ENCODE peak calls at places on chromosomes 2 and 18, in nine cellular contexts. F, J, P, H, M, Z, S, L and U are unnamed samples.
A peak's percentile ranks its signal among the peaks of the same experiment; 100 is the strongest.

GRCh38 chr2:40758778-40759177 is 306.9 kb upstream of the SLC8A1 start:
- DNase-seq in M (peak; percentile 12), Z (no peak), S (no peak), L (no peak), F (no peak), P (no peak), J (no peak), H (no peak), U (no peak)

GRCh38 chr18:58394046-58394445 is 234.8 kb downstream of the ALPK2 start:
- DNase-seq in F (no peak), Z (no peak), M (peak; percentile 80), P (no peak), J (no peak), H (no peak), S (no peak), L (no peak), U (no peak)

GRCh38 chr2:42442774-42443173 is 51.0 kb downstream of the KCNG3 start:
- DNase-seq in P (no peak), S (no peak), H (no peak), Z (no peak), M (no peak), J (no peak), F (no peak), L (no peak), U (no peak)

GRCh38 chr18:60686142-60686541 is 313.6 kb upstream of the MC4R start:
- DNase-seq in M (no peak), H (no peak), L (no peak), F (no peak), S (no peak), J (no peak), Z (no peak), P (no peak), U (no peak)

GRCh38 chr18:71036783-71037182 is 747.9 kb downstream of the SOCS6 start:
- DNase-seq in L (no peak), S (no peak), H (peak; percentile 16), P (no peak), J (peak; percentile 68), F (no peak), M (peak; percentile 86), Z (no peak), U (no peak)

GRCh38 chr2:56871641-56872040 is 687.9 kb downstream of the CCDC85A start:
- DNase-seq in P (no peak), F (no peak), L (no peak), Z (no peak), S (no peak), M (no peak), H (no peak), J (no peak), U (no peak)

GRCh38 chr2:46299365-46300263 is 2.4 kb downstream of the EPAS1 start:
- DNase-seq in S (peak; percentile 77), P (peak; percentile 32), H (peak; percentile 58), J (peak; percentile 72), M (peak; percentile 68), Z (peak; percentile 80), F (peak; percentile 89), L (no peak), U (peak; percentile 72)

GRCh38 chr18:74544898-74545297 is 10.6 kb downstream of the CNDP1 start:
- DNase-seq in F (no peak), P (no peak), Z (no peak), J (no peak), L (no peak), S (no peak), H (no peak), M (no peak), U (peak; percentile 60)

GRCh38 chr18:67517224-67517765 is 775 bp upstream of the DSEL start:
- DNase-seq in S (peak; percentile 10), Z (peak; percentile 35), L (peak; percentile 14), J (no peak), H (no peak), P (peak; percentile 20), M (no peak), F (peak; percentile 65), U (peak; percentile 27)

GRCh38 chr2:215904101-215904500 is 109.2 kb downstream of the MREG start:
- DNase-seq in M (peak; percentile 88), J (peak; percentile 65), H (no peak), L (no peak), P (no peak), F (no peak), S (no peak), Z (no peak), U (no peak)

GRCh38 chr2:210955591-210955990 is 399.2 kb downstream of the CPS1 start:
- DNase-seq in M (peak; percentile 90), J (peak; percentile 34), F (no peak), Z (no peak), H (peak; percentile 63), L (no peak), P (no peak), S (no peak), U (no peak)

GRCh38 chr18:57087985-57088384 is 58.9 kb upstream of the BOD1L2 start:
- DNase-seq in M (peak; percentile 6), Z (no peak), J (peak; percentile 29), L (no peak), F (no peak), H (no peak), S (peak; percentile 14), P (peak; percentile 9), U (no peak)

GRCh38 chr2:8495189-8495855 is 186.5 kb upstream of the ID2 start:
- DNase-seq in P (no peak), S (no peak), J (no peak), H (no peak), L (no peak), Z (no peak), M (no peak), F (peak; percentile 26), U (no peak)

GRCh38 chr2:167616997-167617396 is 630.4 kb downstream of the STK39 start:
- DNase-seq in M (no peak), J (no peak), H (no peak), Z (no peak), S (no peak), F (no peak), L (no peak), P (no peak), U (no peak)

GRCh38 chr2:208025037-208025813 is at the start of gene PLEKHM3:
- DNase-seq in S (peak; percentile 90), P (peak; percentile 83), H (peak; percentile 75), L (peak; percentile 75), M (peak; percentile 88), J (peak; percentile 94), F (peak; percentile 95), Z (peak; percentile 83), U (peak; percentile 94)

GRCh38 chr2:232369126-232369955 is 9.2 kb upstream of the ALPP start:
- DNase-seq in H (no peak), P (no peak), S (no peak), Z (no peak), M (no peak), F (peak; percentile 60), J (no peak), L (no peak), U (peak; percentile 40)

GRCh38 chr2:200913654-200914053 is 24.5 kb downstream of the NIF3L1 start:
- DNase-seq in P (no peak), M (peak; percentile 75), J (peak; percentile 45), S (no peak), Z (no peak), H (no peak), L (no peak), F (no peak), U (no peak)

GRCh38 chr2:183964565-183964964 is 633.8 kb upstream of the ZNF804A start:
- DNase-seq in F (no peak), P (no peak), L (no peak), M (no peak), S (peak; percentile 13), Z (no peak), H (no peak), J (no peak), U (no peak)

GRCh38 chr2:109129356-109129920 is 433 bp downstream of the SH3RF3 start:
- DNase-seq in J (peak; percentile 48), Z (no peak), L (no peak), F (peak; percentile 81), M (peak; percentile 52), P (no peak), H (no peak), S (no peak), U (peak; percentile 74)

GRCh38 chr2:196125596-196125995 is 45.8 kb downstream of the STK17B start:
- DNase-seq in M (peak; percentile 25), Z (no peak), S (no peak), L (no peak), F (no peak), P (no peak), H (no peak), J (no peak), U (no peak)

GRCh38 chr18:47990981-47991380 is 60.5 kb upstream of the SMAD2 start:
- DNase-seq in Z (no peak), S (no peak), M (no peak), F (no peak), H (no peak), L (no peak), J (no peak), P (peak; percentile 18), U (no peak)

GRCh38 chr2:101105654-101106053 is 45.5 kb downstream of the TBC1D8 start:
- DNase-seq in Z (no peak), L (no peak), H (no peak), S (no peak), P (no peak), J (no peak), F (no peak), M (no peak), U (no peak)

DNA sequence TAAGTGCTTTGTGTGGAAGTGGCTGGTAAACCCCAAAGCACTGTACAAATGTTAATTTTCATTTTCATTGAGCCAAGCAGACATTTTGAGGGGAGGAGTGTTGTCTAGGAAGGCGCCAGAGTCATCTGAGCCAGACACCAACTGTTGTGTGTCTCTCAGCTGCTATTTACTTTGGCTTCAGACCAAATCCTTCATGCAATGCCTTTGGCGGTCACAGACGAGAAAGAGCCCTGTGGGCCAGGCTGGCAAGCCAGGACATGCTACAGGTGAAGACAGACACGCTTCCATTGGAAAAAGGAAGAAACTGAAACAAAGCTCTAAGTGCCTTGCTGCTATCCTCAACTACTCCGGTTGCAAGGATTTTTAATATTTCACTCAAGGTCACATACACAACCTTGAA is 115.4 kb upstream of the CDC42EP3 start:
- DNase-seq in Z (no peak), M (no peak), H (peak; percentile 70), S (peak; percentile 59), F (no peak), J (no peak), L (no peak), P (peak; percentile 99), U (peak; percentile 42)
- H3K9me3 ChIP-seq in Z (no peaks in the 10 kb centered on the region), M (no peaks in the 10 kb centered on the region), H (peaks cover 24% of the 10 kb centered on the region), S (peaks cover 11% of the 10 kb centered on the region), F (peaks cover 4% of the 10 kb centered on the region), J (no peaks in the 10 kb centered on the region), L (no peaks in the 10 kb centered on the region), P (peaks cover 42% of the 10 kb centered on the region), U (no peaks in the 10 kb centered on the region)

GRCh38 chr2:230521386-230521785 is 105.4 kb downstream of the SP100 start:
- DNase-seq in F (no peak), J (no peak), L (no peak), H (no peak), M (no peak), P (no peak), S (no peak), Z (no peak), U (no peak)
- H3K9me3 ChIP-seq in F (no peaks in the 10 kb centered on the region), J (peaks cover 9% of the 10 kb centered on the region), L (no peaks in the 10 kb centered on the region), H (peaks cover 39% of the 10 kb centered on the region), M (no peaks in the 10 kb centered on the region), P (no peaks in the 10 kb centered on the region), S (peaks cover 11% of the 10 kb centered on the region), Z (no peaks in the 10 kb centered on the region), U (peaks cover 11% of the 10 kb centered on the region)

GRCh38 chr18:62688743-62689317 is 26.5 kb upstream of the PHLPP1 start:
- DNase-seq in M (no peak), S (no peak), J (no peak), P (no peak), L (no peak), F (no peak), H (no peak), Z (no peak), U (no peak)
- H3K9me3 ChIP-seq in M (peaks cover 2% of the 10 kb centered on the region), S (peaks cover 13% of the 10 kb centered on the region), J (peaks cover 10% of the 10 kb centered on the region), P (no peaks in the 10 kb centered on the region), L (no peaks in the 10 kb centered on the region), F (peaks cover 8% of the 10 kb centered on the region), H (peaks cover 16% of the 10 kb centered on the region), Z (no peaks in the 10 kb centered on the region), U (no peaks in the 10 kb centered on the region)

GRCh38 chr2:13135369-13135768 is 418.6 kb downstream of the TRIB2 start:
- DNase-seq in M (no peak), Z (no peak), F (no peak), L (no peak), J (no peak), P (no peak), S (no peak), H (no peak), U (no peak)
- H3K9me3 ChIP-seq in M (no peaks in the 10 kb centered on the region), Z (no peaks in the 10 kb centered on the region), F (peaks cover 2% of the 10 kb centered on the region), L (no peaks in the 10 kb centered on the region), J (no peaks in the 10 kb centered on the region), P (no peaks in the 10 kb centered on the region), S (no peaks in the 10 kb centered on the region), H (peaks cover 70% of the 10 kb centered on the region), U (no peaks in the 10 kb centered on the region)